ENCODE peak calls at places on chromosome 12, in four cellular contexts. J, S, W and T are unnamed samples. For H3K4me1, the result is how much of the 10 kb centered on the place peaks cover.

GRCh38 chr12:5612556-5613421 is 180.9 kb downstream of the NTF3 start:
- DNase-seq in J (peak), S (no peak), W (no peak), T (no peak)

GRCh38 chr12:13463189-13463588 is 266.7 kb downstream of the EMP1 start:
- DNase-seq in J (no peak), S (no peak), W (no peak), T (no peak)

GRCh38 chr12:43333650-43334043 is 218.4 kb downstream of the ADAMTS20 start:
- DNase-seq in J (no peak), S (no peak), W (no peak), T (no peak)

GRCh38 chr12:6306599-6307220 is 3.8 kb upstream of the PLEKHG6 start:
- DNase-seq in J (no peak), S (no peak), W (no peak), T (no peak)

GRCh38 chr12:65685514-65685913 is 138.8 kb upstream of the HMGA2 start:
- DNase-seq in J (peak), S (peak), W (peak), T (no peak)

GRCh38 chr12:93306636-93307035 is 71.1 kb upstream of the NUDT4 start:
- DNase-seq in J (no peak), S (no peak), W (no peak), T (no peak)

GRCh38 chr12:6858796-6859195 is 6.8 kb downstream of the USP5 start:
- DNase-seq in J (no peak), S (no peak), W (no peak), T (no peak)

GRCh38 chr12:89067436-89067835 is 284.9 kb downstream of the DUSP6 start:
- DNase-seq in J (no peak), S (peak), W (no peak), T (no peak)

GRCh38 chr12:87779016-87779415 is 250.2 kb downstream of the C12orf50 start:
- DNase-seq in J (no peak), S (no peak), W (no peak), T (no peak)

GRCh38 chr12:110543252-110543959 is 39.7 kb downstream of the PPTC7 start:
- DNase-seq in J (no peak), S (no peak), W (no peak), T (no peak)

DNA sequence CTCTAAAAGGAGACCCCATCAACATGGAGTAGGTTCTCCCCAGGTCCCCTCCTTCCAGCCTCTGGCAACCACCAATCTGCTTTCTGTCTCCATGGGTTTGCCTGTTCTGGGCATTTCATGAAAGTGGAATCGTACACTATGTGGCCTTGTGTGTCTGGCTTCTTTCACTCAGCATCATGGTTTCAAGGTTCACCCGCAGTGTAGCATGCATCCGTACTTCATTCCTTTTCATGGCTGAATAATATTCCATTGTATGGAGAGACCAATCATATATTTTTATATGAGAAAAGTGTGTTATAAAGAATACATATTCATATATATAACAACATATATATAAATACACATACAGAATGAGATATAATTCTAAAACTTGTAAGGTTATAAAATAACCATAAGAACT is 19.8 kb downstream of the NCOR2 start:
- DNase-seq in J (no peak), S (no peak), W (no peak), T (no peak)
- H3K4me1 ChIP-seq in J (half or more), S (under half), W (under half), T (half or more)

GRCh38 chr12:76007640-76008039 is 23.9 kb downstream of the PHLDA1 start:
- DNase-seq in J (no peak), S (no peak), W (no peak), T (no peak)

GRCh38 chr12:76012656-76013055 is 18.9 kb downstream of the PHLDA1 start:
- DNase-seq in J (no peak), S (no peak), W (no peak), T (no peak)

GRCh38 chr12:76006028-76006916 is 25.3 kb downstream of the PHLDA1 start:
- DNase-seq in J (no peak), S (no peak), W (no peak), T (no peak)

GRCh38 chr12:76010732-76011458 is 20.7 kb downstream of the PHLDA1 start:
- DNase-seq in J (no peak), S (no peak), W (peak), T (no peak)

GRCh38 chr12:76008438-76008837 is 23.1 kb downstream of the PHLDA1 start:
- DNase-seq in J (no peak), S (no peak), W (no peak), T (no peak)
- H3K4me2 ChIP-seq in J (no peak), S (no peak), W (no peak), T (no peak)

GRCh38 chr12:119020377-119021360 is 39.3 kb downstream of the SRRM4 start:
- DNase-seq in J (peak), S (peak), W (peak), T (peak)
- TF ChIP-seq SP1 in J (no peak), S (no peak), W (no peak), T (no peak)

GRCh38 chr12:49502590-49502989 is 36.2 kb upstream of the KCNH3 start:
- DNase-seq in J (no peak), S (no peak), W (no peak), T (no peak)

GRCh38 chr12:49501895-49502294 is 36.9 kb upstream of the KCNH3 start:
- DNase-seq in J (no peak), S (no peak), W (no peak), T (no peak)

GRCh38 chr12:49507139-49507538 is 31.7 kb upstream of the KCNH3 start:
- DNase-seq in J (no peak), S (peak), W (no peak), T (no peak)

GRCh38 chr12:49505672-49506071 is 33.2 kb upstream of the KCNH3 start:
- DNase-seq in J (no peak), S (no peak), W (no peak), T (no peak)

DNA sequence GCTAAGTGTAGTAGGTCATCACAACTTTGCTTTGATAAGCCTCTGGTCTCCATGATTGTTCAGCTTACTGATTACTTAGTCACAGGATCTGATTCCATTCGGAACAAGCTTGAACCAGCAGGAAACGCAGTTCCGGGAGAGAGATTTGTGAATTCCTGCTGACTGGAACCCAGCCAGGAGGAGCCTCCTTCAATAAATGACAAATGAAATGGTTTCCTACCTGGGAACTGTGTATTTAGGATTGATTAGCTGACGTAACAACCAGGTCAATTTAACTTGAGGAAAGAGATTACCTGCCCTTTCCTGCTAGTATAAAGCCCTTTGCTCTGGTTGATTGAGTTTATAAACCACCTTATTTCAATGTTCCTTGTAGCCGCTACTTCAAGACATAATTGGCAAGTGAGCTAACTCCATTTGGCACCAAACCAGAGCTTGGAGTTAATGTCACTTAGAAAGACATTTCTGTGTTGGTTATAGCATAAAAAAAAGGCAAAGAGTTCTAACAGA is 35.1 kb upstream of the KCNH3 start:
- DNase-seq in J (no peak), S (peak), W (no peak), T (no peak)
- H3K4me1 ChIP-seq in J (under half), S (half or more), W (under half), T (under half)

GRCh38 chr12:31234955-31235867 is 90.7 kb downstream of the SINHCAF start:
- DNase-seq in J (peak), S (peak), W (peak), T (no peak)
- H3K4me2 ChIP-seq in J (no peak), S (peak), W (peak), T (no peak)

DNA sequence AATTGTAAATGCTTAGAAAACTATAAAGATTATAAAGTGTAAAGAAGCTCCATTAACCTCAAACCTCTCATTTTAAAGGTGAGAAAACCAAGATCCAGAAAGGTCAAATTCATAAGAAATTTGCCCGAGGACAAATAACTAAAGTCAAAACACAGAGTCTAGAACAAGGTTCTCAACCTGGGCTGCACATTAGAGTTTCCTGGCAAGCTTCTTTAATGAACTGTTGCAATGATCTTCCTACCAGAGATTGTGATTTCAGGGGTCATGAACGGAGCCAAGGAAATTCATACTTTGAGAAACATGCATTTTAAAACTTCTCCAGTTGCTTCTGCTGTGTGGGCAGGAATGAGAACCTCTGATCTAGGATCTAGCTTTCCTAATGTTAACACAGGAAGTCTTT is 86.8 kb downstream of the DERA start:
- DNase-seq in J (no peak), S (no peak), W (no peak), T (no peak)
- TF ChIP-seq SP1 in J (no peak), S (no peak), W (no peak), T (no peak)